ENCODE peak calls at places on chromosome 13, in four cellular contexts. One of them, this sample, is unnamed.
A peak's percentile ranks its signal among the peaks of the same experiment; 100 is the strongest.

GRCh38 chr13:94305934-94306333 is 173.5 kb downstream of the DCT start:
- DNase-seq in GM18507: no peak
- DNase-seq in NAMALWA: no peak
- DNase-seq in RWPE1: no peak
- DNase-seq in this sample: no peak

GRCh38 chr13:49667773-49668172 is 23.5 kb downstream of the EBPL start:
- DNase-seq in NAMALWA: no peak
- DNase-seq in RWPE1: no peak
- DNase-seq in GM18507: no peak
- DNase-seq in this sample: no peak

GRCh38 chr13:66994097-66994496 is 236.0 kb downstream of the PCDH9 start:
- DNase-seq in RWPE1: peak; percentile 18
- DNase-seq in GM18507: no peak
- DNase-seq in NAMALWA: peak; percentile 98
- DNase-seq in this sample: no peak

GRCh38 chr13:86591862-86592261 is 792.6 kb upstream of the SLITRK6 start:
- DNase-seq in NAMALWA: no peak
- DNase-seq in RWPE1: peak; percentile 16
- DNase-seq in GM18507: no peak
- DNase-seq in this sample: no peak

GRCh38 chr13:40186041-40186440 is 480.4 kb downstream of the FOXO1 start:
- DNase-seq in GM18507: no peak
- DNase-seq in NAMALWA: no peak
- DNase-seq in RWPE1: no peak
- DNase-seq in this sample: no peak

GRCh38 chr13:73933795-73934194 is 200.4 kb downstream of the KLF12 start:
- DNase-seq in RWPE1: no peak
- DNase-seq in GM18507: no peak
- DNase-seq in NAMALWA: no peak
- DNase-seq in this sample: no peak

GRCh38 chr13:30052127-30052526 is 201.7 kb upstream of the UBL3 start:
- DNase-seq in GM18507: no peak
- DNase-seq in RWPE1: no peak
- DNase-seq in NAMALWA: no peak
- DNase-seq in this sample: peak; percentile 98

GRCh38 chr13:21297452-21297851 is 121.0 kb downstream of the MRPL57 start:
- DNase-seq in RWPE1: no peak
- DNase-seq in GM18507: no peak
- DNase-seq in NAMALWA: peak; percentile 43
- DNase-seq in this sample: peak; percentile 37

GRCh38 chr13:58620171-58620570 is 988.6 kb downstream of the PCDH17 start:
- DNase-seq in NAMALWA: no peak
- DNase-seq in RWPE1: no peak
- DNase-seq in GM18507: no peak
- DNase-seq in this sample: no peak

GRCh38 chr13:86085890-86086289 is 286.7 kb upstream of the SLITRK6 start:
- DNase-seq in NAMALWA: peak; percentile 11
- DNase-seq in GM18507: no peak
- DNase-seq in RWPE1: no peak
- DNase-seq in this sample: no peak

GRCh38 chr13:44169018-44169909 is 204.4 kb upstream of the SERP2 start:
- DNase-seq in GM18507: no peak
- DNase-seq in RWPE1: no peak
- DNase-seq in NAMALWA: no peak
- DNase-seq in this sample: no peak

GRCh38 chr13:71801781-71802180 is 65.2 kb downstream of the DACH1 start:
- DNase-seq in GM18507: no peak
- DNase-seq in RWPE1: no peak
- DNase-seq in NAMALWA: no peak
- DNase-seq in this sample: peak; percentile 51

GRCh38 chr13:113650731-113651148 is 7.3 kb downstream of the ATP4B start:
- DNase-seq in RWPE1: no peak
- DNase-seq in NAMALWA: no peak
- DNase-seq in GM18507: no peak
- DNase-seq in this sample: no peak

GRCh38 chr13:45737571-45738002 is 35.5 kb downstream of the CBY2 start:
- DNase-seq in RWPE1: no peak
- DNase-seq in GM18507: no peak
- DNase-seq in NAMALWA: peak; percentile 46
- DNase-seq in this sample: peak; percentile 62

GRCh38 chr13:107581009-107581408 is 634.3 kb downstream of the LIG4 start:
- DNase-seq in GM18507: no peak
- DNase-seq in NAMALWA: no peak
- DNase-seq in RWPE1: no peak
- DNase-seq in this sample: no peak

GRCh38 chr13:46229251-46229650 is 17.5 kb downstream of the LRRC63 start:
- DNase-seq in GM18507: no peak
- DNase-seq in RWPE1: no peak
- DNase-seq in NAMALWA: no peak
- DNase-seq in this sample: no peak

GRCh38 chr13:97321616-97322321 is 99.6 kb downstream of the MBNL2 start:
- DNase-seq in RWPE1: no peak
- DNase-seq in NAMALWA: no peak
- DNase-seq in GM18507: no peak
- DNase-seq in this sample: no peak

GRCh38 chr13:112012004-112012704 is 54.8 kb upstream of the SOX1 start:
- DNase-seq in NAMALWA: no peak
- DNase-seq in GM18507: no peak
- DNase-seq in RWPE1: no peak
- DNase-seq in this sample: no peak

GRCh38 chr13:102312841-102313240 is 89.0 kb downstream of the FGF14 start:
- DNase-seq in NAMALWA: no peak
- DNase-seq in GM18507: no peak
- DNase-seq in RWPE1: no peak
- DNase-seq in this sample: no peak

This sample was measured in NB4.